ENCODE peak calls at places on chromosome 14, in five cellular contexts. One of them, this sample, is unnamed.

GRCh38 chr14:88492272-88493089 is 62.3 kb downstream of the PTPN21 start:
- DNase-seq in GM12878: peak; percentile 19
- DNase-seq in HepG2: peak; percentile 65
- DNase-seq in SK-N-SH: peak; percentile 81
- DNase-seq in HCT116: peak; percentile 48
- DNase-seq in this sample: peak; percentile 75

GRCh38 chr14:25757364-25757763 is 707.4 kb upstream of the STXBP6 start:
- DNase-seq in GM12878: no peak
- DNase-seq in SK-N-SH: no peak
- DNase-seq in HCT116: no peak
- DNase-seq in HepG2: no peak
- DNase-seq in this sample: no peak

GRCh38 chr14:74609721-74610120 is 2.3 kb downstream of the LTBP2 start:
- DNase-seq in GM12878: no peak
- DNase-seq in HepG2: no peak
- DNase-seq in HCT116: no peak
- DNase-seq in SK-N-SH: no peak
- DNase-seq in this sample: no peak

GRCh38 chr14:90017371-90017770 is 44.4 kb upstream of the KCNK13 start:
- DNase-seq in HepG2: no peak
- DNase-seq in GM12878: no peak
- DNase-seq in HCT116: no peak
- DNase-seq in SK-N-SH: no peak
- DNase-seq in this sample: no peak

GRCh38 chr14:35353409-35354172 is 51.0 kb downstream of the NFKBIA start:
- DNase-seq in HepG2: peak; percentile 89
- DNase-seq in GM12878: no peak
- DNase-seq in SK-N-SH: no peak
- DNase-seq in HCT116: no peak
- DNase-seq in this sample: no peak

GRCh38 chr14:22448905-22449611 is 140.0 kb downstream of the DAD1 start:
- DNase-seq in SK-N-SH: no peak
- DNase-seq in GM12878: no peak
- DNase-seq in HCT116: no peak
- DNase-seq in HepG2: no peak
- DNase-seq in this sample: no peak

GRCh38 chr14:77991128-77991772 is 178.9 kb upstream of the NRXN3 start:
- DNase-seq in GM12878: no peak
- DNase-seq in HCT116: no peak
- DNase-seq in HepG2: peak; percentile 7
- DNase-seq in SK-N-SH: peak; percentile 54
- DNase-seq in this sample: no peak

GRCh38 chr14:39023939-39024871 is 78.8 kb downstream of the SEC23A start:
- DNase-seq in HCT116: no peak
- DNase-seq in SK-N-SH: no peak
- DNase-seq in GM12878: no peak
- DNase-seq in HepG2: peak; percentile 100
- DNase-seq in this sample: no peak

GRCh38 chr14:44940944-44941343 is 20.8 kb downstream of the KLHL28 start:
- DNase-seq in SK-N-SH: no peak
- DNase-seq in HepG2: no peak
- DNase-seq in HCT116: no peak
- DNase-seq in GM12878: no peak
- DNase-seq in this sample: no peak

GRCh38 chr14:23727566-23728335 is 91.6 kb downstream of the DHRS2 start:
- DNase-seq in HepG2: peak; percentile 90
- DNase-seq in HCT116: peak; percentile 56
- DNase-seq in GM12878: no peak
- DNase-seq in SK-N-SH: peak; percentile 58
- DNase-seq in this sample: peak; percentile 39

GRCh38 chr14:64758711-64759554 is 54.7 kb downstream of the PLEKHG3 start:
- DNase-seq in SK-N-SH: peak; percentile 84
- DNase-seq in GM12878: no peak
- DNase-seq in HCT116: no peak
- DNase-seq in HepG2: peak; percentile 72
- DNase-seq in this sample: no peak

GRCh38 chr14:100609941-100610391 is 22.7 kb upstream of the BEGAIN start:
- DNase-seq in GM12878: no peak
- DNase-seq in HCT116: no peak
- DNase-seq in SK-N-SH: peak; percentile 24
- DNase-seq in HepG2: no peak
- DNase-seq in this sample: no peak

DNA sequence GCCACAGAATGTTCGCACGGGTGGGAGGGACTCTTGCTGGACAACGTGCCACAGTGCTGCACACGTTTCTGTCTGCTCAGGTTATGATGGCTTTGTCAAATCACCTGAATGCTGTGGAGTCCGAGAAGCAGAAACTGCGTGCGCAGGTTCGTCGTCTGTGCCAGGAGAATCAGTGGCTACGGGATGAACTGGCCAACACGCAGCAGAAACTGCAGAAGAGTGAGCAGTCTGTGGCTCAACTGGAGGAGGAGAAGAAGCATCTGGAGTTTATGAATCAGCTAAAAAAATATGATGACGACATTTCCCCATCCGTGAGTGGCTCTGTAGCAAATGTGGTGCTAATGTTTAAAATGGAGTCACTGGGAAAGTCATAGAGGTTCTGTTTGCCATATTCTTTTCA is 28.5 kb downstream of the KLC1 start:
- DNase-seq in HCT116: no peak
- DNase-seq in SK-N-SH: no peak
- DNase-seq in HepG2: no peak
- DNase-seq in GM12878: no peak
- DNase-seq in this sample: no peak
- TF ChIP-seq ZBTB33 in HCT116: no peak
- TF ChIP-seq ZBTB33 in SK-N-SH: no peak
- TF ChIP-seq ZBTB33 in HepG2: no peak
- TF ChIP-seq ZBTB33 in GM12878: no peak
- TF ChIP-seq ZBTB33 in this sample: no peak

DNA sequence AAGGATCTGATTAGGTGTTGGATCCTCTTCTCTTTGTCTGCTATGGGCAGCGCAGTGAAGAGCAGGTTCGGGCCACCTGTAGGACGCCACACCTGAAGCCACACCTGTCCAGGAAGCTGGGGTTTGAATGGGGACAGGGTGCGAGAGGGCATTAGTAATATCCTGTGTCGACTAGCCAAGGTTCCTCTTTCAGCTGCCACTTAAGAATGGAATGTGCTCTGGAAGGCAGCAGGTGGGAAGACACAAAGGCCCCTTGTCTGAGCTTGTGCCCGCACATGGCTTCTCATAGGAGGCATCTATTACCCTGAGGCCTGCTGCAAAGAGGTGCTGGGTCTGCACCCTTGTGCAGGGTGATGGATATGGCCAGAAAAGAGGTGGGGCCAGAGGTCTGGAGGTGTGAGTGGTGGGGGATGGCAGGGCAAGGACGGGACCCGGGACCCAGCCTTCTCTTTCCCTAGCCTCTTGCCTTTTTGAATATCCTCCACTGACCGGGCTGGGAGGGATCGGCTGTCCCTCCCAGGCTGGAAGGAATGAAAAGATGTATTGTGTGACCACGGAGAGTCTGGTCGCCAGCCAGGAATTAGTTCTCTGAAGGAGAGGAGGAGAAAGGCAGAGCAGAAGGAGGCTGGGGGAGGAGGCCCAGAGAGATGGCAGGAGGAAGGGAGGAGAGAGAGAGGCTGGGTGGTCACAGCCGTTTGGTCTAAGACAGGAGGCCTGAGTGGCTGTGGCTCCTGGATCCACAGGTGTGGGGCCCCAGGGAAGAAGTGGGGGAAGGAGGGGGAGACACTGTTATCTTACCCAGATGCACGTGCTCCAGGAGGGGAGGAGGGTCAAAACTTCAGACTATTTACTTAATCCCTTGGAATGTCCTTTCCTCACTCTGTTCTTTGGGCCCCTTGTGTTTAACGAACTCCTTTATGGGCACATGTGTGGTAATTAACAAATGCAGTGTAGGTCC is 101.5 kb downstream of the SMOC1 start:
- DNase-seq in SK-N-SH: no peak
- DNase-seq in GM12878: no peak
- DNase-seq in HCT116: peak; percentile 15
- DNase-seq in HepG2: no peak
- DNase-seq in this sample: no peak
- TF ChIP-seq ZBTB33 in SK-N-SH: no peak
- TF ChIP-seq ZBTB33 in GM12878: no peak
- TF ChIP-seq ZBTB33 in HCT116: no peak
- TF ChIP-seq ZBTB33 in HepG2: no peak
- TF ChIP-seq ZBTB33 in this sample: no peak

GRCh38 chr14:79136437-79137430 is 966.6 kb downstream of the NRXN3 start:
- DNase-seq in SK-N-SH: no peak
- DNase-seq in HCT116: no peak
- DNase-seq in GM12878: no peak
- DNase-seq in HepG2: no peak
- DNase-seq in this sample: no peak

GRCh38 chr14:79134346-79134745 is 964.2 kb downstream of the NRXN3 start:
- DNase-seq in HepG2: no peak
- DNase-seq in SK-N-SH: no peak
- DNase-seq in HCT116: no peak
- DNase-seq in GM12878: no peak
- DNase-seq in this sample: no peak

DNA sequence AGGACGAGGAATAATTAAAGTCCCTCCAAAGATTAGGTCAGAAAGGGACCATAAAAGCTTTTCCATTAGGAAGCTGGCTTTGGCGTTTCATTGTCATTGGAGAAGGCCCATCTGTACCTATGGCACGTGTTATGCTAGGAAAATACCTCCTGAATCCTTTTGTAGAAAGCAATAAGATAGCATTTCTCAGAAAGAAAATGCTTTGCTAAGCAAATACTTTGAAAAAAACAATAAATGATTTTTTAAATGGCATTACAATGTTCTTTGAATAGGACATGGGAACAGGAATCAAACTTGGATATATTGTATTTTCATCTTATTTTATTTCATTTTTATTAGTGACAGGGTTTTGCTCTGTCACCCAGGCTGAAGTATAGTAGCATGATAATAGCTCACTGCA is 967.7 kb downstream of the NRXN3 start:
- DNase-seq in SK-N-SH: no peak
- DNase-seq in HCT116: no peak
- DNase-seq in GM12878: no peak
- DNase-seq in HepG2: no peak
- DNase-seq in this sample: no peak
- TF ChIP-seq ZBTB33 in SK-N-SH: no peak
- TF ChIP-seq ZBTB33 in HCT116: no peak
- TF ChIP-seq ZBTB33 in GM12878: no peak
- TF ChIP-seq ZBTB33 in HepG2: no peak
- TF ChIP-seq ZBTB33 in this sample: no peak

GRCh38 chr14:51651388-51652167 is at the start of gene FRMD6:
- DNase-seq in SK-N-SH: peak; percentile 97
- DNase-seq in HCT116: peak; percentile 68
- DNase-seq in GM12878: peak; percentile 26
- DNase-seq in HepG2: peak; percentile 68
- DNase-seq in this sample: peak; percentile 88

GRCh38 chr14:51654549-51654879 is 2.8 kb downstream of the FRMD6 start:
- DNase-seq in HepG2: no peak
- DNase-seq in HCT116: no peak
- DNase-seq in GM12878: no peak
- DNase-seq in SK-N-SH: peak; percentile 45
- DNase-seq in this sample: no peak

GRCh38 chr14:51652168-51653095 is 722 bp downstream of the FRMD6 start:
- DNase-seq in HepG2: no peak
- DNase-seq in GM12878: no peak
- DNase-seq in SK-N-SH: peak; percentile 74
- DNase-seq in HCT116: no peak
- DNase-seq in this sample: peak; percentile 11

GRCh38 chr14:51653096-51653814 is 1.5 kb downstream of the FRMD6 start:
- DNase-seq in SK-N-SH: no peak
- DNase-seq in HepG2: no peak
- DNase-seq in GM12878: no peak
- DNase-seq in HCT116: no peak
- DNase-seq in this sample: no peak

DNA sequence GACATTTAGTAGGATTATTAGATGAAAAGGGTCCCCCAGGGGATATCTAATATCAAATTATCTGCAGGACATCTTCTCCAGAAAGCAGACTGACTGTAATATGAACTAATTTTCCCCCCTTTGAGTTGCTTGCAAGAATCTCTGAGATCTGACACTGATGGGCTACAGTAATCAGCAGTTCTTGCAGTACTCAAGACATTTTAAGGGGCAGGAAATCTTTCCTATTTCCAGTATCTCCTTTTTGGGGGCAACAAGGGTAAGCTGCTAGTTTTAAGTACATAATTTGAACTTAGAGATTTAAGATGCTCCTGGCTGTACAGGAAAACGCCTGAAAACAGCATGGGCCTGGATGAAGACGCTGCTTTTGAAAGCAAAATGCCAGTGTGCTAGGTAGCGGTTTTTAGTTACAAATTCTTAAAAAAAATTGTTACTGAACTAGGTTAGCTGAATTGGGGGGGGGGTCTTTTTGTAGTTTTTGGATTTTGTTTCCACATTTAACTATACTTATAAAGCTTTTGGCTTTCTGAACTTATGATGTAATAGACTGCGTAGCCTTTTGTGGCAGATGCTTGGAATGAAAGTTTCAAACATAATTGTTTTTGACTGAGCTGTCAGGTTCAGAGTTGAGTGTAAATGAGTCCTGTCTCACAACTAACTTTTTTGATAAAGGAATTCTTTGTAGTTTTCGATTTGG is 2.3 kb downstream of the FRMD6 start:
- DNase-seq in HCT116: no peak
- DNase-seq in SK-N-SH: no peak
- DNase-seq in GM12878: no peak
- DNase-seq in HepG2: no peak
- DNase-seq in this sample: no peak
- TF ChIP-seq ZBTB33 in HCT116: no peak
- TF ChIP-seq ZBTB33 in SK-N-SH: no peak
- TF ChIP-seq ZBTB33 in GM12878: no peak
- TF ChIP-seq ZBTB33 in HepG2: no peak
- TF ChIP-seq ZBTB33 in this sample: no peak

GRCh38 chr14:71525663-71526246 is 406.5 kb upstream of the RGS6 start:
- DNase-seq in SK-N-SH: no peak
- DNase-seq in HepG2: no peak
- DNase-seq in HCT116: no peak
- DNase-seq in GM12878: no peak
- DNase-seq in this sample: no peak
- TF ChIP-seq ZBTB33 in SK-N-SH: no peak
- TF ChIP-seq ZBTB33 in HepG2: no peak
- TF ChIP-seq ZBTB33 in HCT116: no peak
- TF ChIP-seq ZBTB33 in GM12878: no peak
- TF ChIP-seq ZBTB33 in this sample: no peak

GRCh38 chr14:55399912-55400311 is 11.7 kb downstream of the ATG14 start:
- DNase-seq in SK-N-SH: no peak
- DNase-seq in HepG2: no peak
- DNase-seq in GM12878: no peak
- DNase-seq in HCT116: no peak
- DNase-seq in this sample: no peak
- TF ChIP-seq ZBTB33 in SK-N-SH: no peak
- TF ChIP-seq ZBTB33 in HepG2: no peak
- TF ChIP-seq ZBTB33 in GM12878: no peak
- TF ChIP-seq ZBTB33 in HCT116: no peak
- TF ChIP-seq ZBTB33 in this sample: no peak

GRCh38 chr14:52695481-52696091 is at the start of gene ERO1A:
- DNase-seq in SK-N-SH: peak; percentile 90
- DNase-seq in HepG2: peak; percentile 50
- DNase-seq in GM12878: no peak
- DNase-seq in HCT116: no peak
- DNase-seq in this sample: peak; percentile 64
- TF ChIP-seq ZBTB33 in SK-N-SH: no peak
- TF ChIP-seq ZBTB33 in HepG2: no peak
- TF ChIP-seq ZBTB33 in GM12878: no peak
- TF ChIP-seq ZBTB33 in HCT116: no peak
- TF ChIP-seq ZBTB33 in this sample: no peak

This sample was measured in K562.